ENCODE peak calls at places on chromosomes 7 and 10, in five cellular contexts. R is Peyer's patch; C is naive thymus-derived CD4-positive, alpha-beta T cell; L is neural progenitor cell; B is breast epithelium. N is an unnamed sample.

GRCh38 chr10:123160311-123160980 is 6.2 kb downstream of the BUB3 start:
- DNase-seq in R (peak; percentile 52), C (peak; percentile 73), L (no peak), B (no peak), N (no peak)

GRCh38 chr7:53740971-53741370 is 705.5 kb downstream of the POM121L12 start:
- DNase-seq in R (no peak), C (no peak), L (no peak), B (no peak), N (no peak)

GRCh38 chr7:17021205-17021604 is 139.4 kb upstream of the AGR3 start:
- DNase-seq in R (no peak), C (no peak), L (no peak), B (peak; percentile 77), N (no peak)

GRCh38 chr10:35339946-35340345 is 3.6 kb downstream of the CCNY start:
- DNase-seq in R (no peak), C (no peak), L (no peak), B (no peak), N (no peak)

GRCh38 chr7:87202705-87203104 is 16.8 kb downstream of the TMEM243 start:
- DNase-seq in R (no peak), C (no peak), L (no peak), B (no peak), N (no peak)

GRCh38 chr10:33652870-33653269 is 318.4 kb upstream of the NRP1 start:
- DNase-seq in R (no peak), C (no peak), L (no peak), B (no peak), N (no peak)

GRCh38 chr10:17783751-17784150 is 25.4 kb upstream of the MRC1 start:
- DNase-seq in R (no peak), C (no peak), L (no peak), B (no peak), N (no peak)

GRCh38 chr7:142381727-142382409 is 124.0 kb upstream of the PRSS58 start:
- DNase-seq in R (no peak), C (no peak), L (no peak), B (no peak), N (no peak)

GRCh38 chr7:109549461-109549860 is 979.8 kb downstream of the DNAJB9 start:
- DNase-seq in R (no peak), C (no peak), L (no peak), B (no peak), N (no peak)

GRCh38 chr7:42883950-42884349 is 27.9 kb downstream of the C7orf25 start:
- DNase-seq in R (no peak), C (no peak), L (peak; percentile 28), B (no peak), N (no peak)

GRCh38 chr7:155327590-155328320 is 30.1 kb downstream of the INSIG1 start:
- DNase-seq in R (no peak), C (no peak), L (no peak), B (no peak), N (no peak)

GRCh38 chr10:123154943-123155505 is 822 bp downstream of the BUB3 start:
- DNase-seq in R (no peak), C (no peak), L (no peak), B (peak; percentile 17), N (no peak)

GRCh38 chr10:119243478-119243877 is 36.1 kb downstream of the GRK5 start:
- DNase-seq in R (no peak), C (no peak), L (peak; percentile 42), B (no peak), N (no peak)

GRCh38 chr10:103849880-103850571 is 5.3 kb downstream of the SH3PXD2A start:
- DNase-seq in R (no peak), C (no peak), L (no peak), B (no peak), N (no peak)

GRCh38 chr10:88169037-88169319 is 305.6 kb downstream of the PTEN start:
- DNase-seq in R (no peak), C (no peak), L (no peak), B (no peak), N (no peak)

GRCh38 chr10:15324113-15324512 is 47.0 kb downstream of the FAM171A1 start:
- DNase-seq in R (no peak), C (no peak), L (no peak), B (no peak), N (no peak)

GRCh38 chr7:158461824-158462223 is 125.8 kb downstream of the PTPRN2 start:
- DNase-seq in R (no peak), C (no peak), L (no peak), B (no peak), N (no peak)

GRCh38 chr7:47335071-47335470 is 246.8 kb downstream of the TNS3 start:
- DNase-seq in R (no peak), C (no peak), L (no peak), B (no peak), N (no peak)

GRCh38 chr7:77475181-77475580 is 59.0 kb upstream of the GSAP start:
- DNase-seq in R (no peak), C (no peak), L (no peak), B (no peak), N (no peak)

GRCh38 chr10:102435529-102436233 is 3.3 kb upstream of the CUEDC2 start:
- DNase-seq in R (peak; percentile 54), C (no peak), L (no peak), B (no peak), N (no peak)

GRCh38 chr7:1940863-1941262 is 270.8 kb downstream of the ELFN1 start:
- DNase-seq in R (no peak), C (no peak), L (no peak), B (no peak), N (no peak)

GRCh38 chr10:15035385-15036301 is 8.1 kb upstream of the OLAH start:
- DNase-seq in R (peak; percentile 48), C (no peak), L (no peak), B (no peak), N (no peak)

GRCh38 chr10:124407451-124407850 is 11.3 kb downstream of the OAT start:
- DNase-seq in R (no peak), C (no peak), L (no peak), B (no peak), N (no peak)

GRCh38 chr7:127629268-127629854 is 11.4 kb upstream of the PAX4 start:
- DNase-seq in R (peak; percentile 61), C (peak; percentile 25), L (peak; percentile 65), B (no peak), N (no peak)

GRCh38 chr7:157009170-157009777 is 1.2 kb downstream of the MNX1 start:
- DNase-seq in R (peak; percentile 71), C (no peak), L (peak; percentile 30), B (no peak), N (no peak)

GRCh38 chr10:100482181-100482833 is 19.5 kb downstream of the WNT8B start:
- DNase-seq in R (peak; percentile 78), C (peak; percentile 70), L (peak; percentile 89), B (peak; percentile 37), N (peak; percentile 51)

GRCh38 chr7:114653391-114654088 is 238.9 kb downstream of the FOXP2 start:
- DNase-seq in R (no peak), C (no peak), L (no peak), B (no peak), N (no peak)

GRCh38 chr7:155921804-155922506 is 109.7 kb upstream of the SHH start:
- DNase-seq in R (peak; percentile 67), C (no peak), L (no peak), B (peak; percentile 45), N (no peak)

GRCh38 chr10:124319926-124320391 is 98.8 kb downstream of the OAT start:
- DNase-seq in R (no peak), C (no peak), L (no peak), B (no peak), N (no peak)

GRCh38 chr10:124356706-124357582 is 61.8 kb downstream of the OAT start:
- DNase-seq in R (no peak), C (no peak), L (no peak), B (peak; percentile 27), N (no peak)

GRCh38 chr10:68471063-68471585 is 649 bp downstream of the DNA2 start:
- DNase-seq in R (no peak), C (no peak), L (peak; percentile 1), B (no peak), N (no peak)

GRCh38 chr7:1964556-1964912 is 268.2 kb downstream of the MAD1L1 start:
- DNase-seq in R (no peak), C (no peak), L (no peak), B (no peak), N (no peak)

DNA sequence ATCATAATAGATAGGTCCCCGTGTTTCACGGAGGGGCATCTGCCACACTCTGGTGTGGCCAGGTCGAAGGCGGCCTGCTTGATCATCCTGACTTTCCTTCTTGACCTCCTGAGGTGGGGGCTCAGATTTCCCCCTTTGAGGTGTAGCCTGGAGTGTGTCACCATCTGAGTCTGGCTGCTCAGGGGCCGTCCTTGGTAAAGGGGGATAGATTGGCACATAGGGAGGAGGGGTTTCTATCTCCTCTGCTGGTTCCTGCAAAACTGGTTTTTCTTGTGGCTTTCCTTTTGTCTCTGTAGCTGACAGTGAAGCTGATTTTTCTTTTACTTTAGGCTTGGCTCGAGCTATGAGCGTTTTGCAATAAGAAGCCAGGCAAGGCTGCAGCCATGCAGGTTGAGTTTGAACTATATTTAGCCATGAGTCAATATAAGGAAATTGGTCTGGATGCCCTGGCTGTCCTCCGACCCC is 7.1 kb upstream of the ZNF117 start:
- DNase-seq in R (no peak), C (no peak), L (no peak), B (peak; percentile 68), N (no peak)
- H3K9me3 ChIP-seq in R (no peaks in the 10 kb centered on the region), C (no peaks in the 10 kb centered on the region), L (peaks cover 22% of the 10 kb centered on the region), B (peaks cover 16% of the 10 kb centered on the region), N (peaks cover 6% of the 10 kb centered on the region)

GRCh38 chr10:3523309-3524050 is 261.5 kb downstream of the KLF6 start:
- DNase-seq in R (no peak), C (no peak), L (no peak), B (no peak), N (no peak)
- H3K9me3 ChIP-seq in R (no peaks in the 10 kb centered on the region), C (no peaks in the 10 kb centered on the region), L (no peaks in the 10 kb centered on the region), B (no peaks in the 10 kb centered on the region), N (no peaks in the 10 kb centered on the region)

GRCh38 chr10:78578929-78579328 is 489.8 kb upstream of the ZMIZ1 start:
- DNase-seq in R (peak; percentile 61), C (no peak), L (no peak), B (no peak), N (no peak)

GRCh38 chr10:78577673-78578072 is 491.1 kb upstream of the ZMIZ1 start:
- DNase-seq in R (no peak), C (no peak), L (no peak), B (no peak), N (no peak)

GRCh38 chr10:78579586-78579985 is 489.2 kb upstream of the ZMIZ1 start:
- DNase-seq in R (no peak), C (no peak), L (no peak), B (no peak), N (no peak)

GRCh38 chr10:78575400-78575799 is 493.4 kb upstream of the ZMIZ1 start:
- DNase-seq in R (no peak), C (no peak), L (no peak), B (no peak), N (no peak)

GRCh38 chr10:78576276-78576675 is 492.5 kb upstream of the ZMIZ1 start:
- DNase-seq in R (no peak), C (no peak), L (no peak), B (no peak), N (no peak)
- H3K9me3 ChIP-seq in R (no peaks in the 10 kb centered on the region), C (no peaks in the 10 kb centered on the region), L (no peaks in the 10 kb centered on the region), B (no peaks in the 10 kb centered on the region), N (no peaks in the 10 kb centered on the region)

GRCh38 chr10:96596422-96597407 is 9.9 kb upstream of the TM9SF3 start:
- DNase-seq in R (no peak), C (no peak), L (no peak), B (no peak), N (no peak)
- H3K9me3 ChIP-seq in R (no peaks in the 10 kb centered on the region), C (no peaks in the 10 kb centered on the region), L (no peaks in the 10 kb centered on the region), B (no peaks in the 10 kb centered on the region), N (no peaks in the 10 kb centered on the region)

N was measured in T-helper 17 cell.